ENCODE peak calls at places on chromosomes 2 and 18, in six cellular contexts. One of them, this sample, is unnamed.

GRCh38 chr18:71105078-71105819 is 816.4 kb downstream of the SOCS6 start:
- DNase-seq in HEK293T: no peak
- DNase-seq in CD4-positive, alpha-beta T cell: no peak
- DNase-seq in HT-29: no peak
- DNase-seq in mesothelial cell of epicardium: no peak
- DNase-seq in activated CD8-positive, alpha-beta memory T cell treated with anti-CD3 and anti-CD28 coated beads, Interleukin-2, amount 50 U/mL, for 48 hours: no peak
- DNase-seq in this sample: peak; percentile 2

GRCh38 chr2:65382776-65383357 is 49.5 kb downstream of the SPRED2 start:
- DNase-seq in mesothelial cell of epicardium: peak; percentile 64
- DNase-seq in activated CD8-positive, alpha-beta memory T cell treated with anti-CD3 and anti-CD28 coated beads, Interleukin-2, amount 50 U/mL, for 48 hours: peak; percentile 94
- DNase-seq in HEK293T: peak; percentile 36
- DNase-seq in HT-29: peak; percentile 98
- DNase-seq in CD4-positive, alpha-beta T cell: peak; percentile 38
- DNase-seq in this sample: peak; percentile 91

GRCh38 chr2:240520143-240520973 is 37.4 kb downstream of the ANKMY1 start:
- DNase-seq in activated CD8-positive, alpha-beta memory T cell treated with anti-CD3 and anti-CD28 coated beads, Interleukin-2, amount 50 U/mL, for 48 hours: peak; percentile 52
- DNase-seq in CD4-positive, alpha-beta T cell: no peak
- DNase-seq in HT-29: no peak
- DNase-seq in HEK293T: no peak
- DNase-seq in mesothelial cell of epicardium: no peak
- DNase-seq in this sample: no peak

GRCh38 chr2:219204425-219205164 is 2.0 kb upstream of the ZFAND2B start:
- DNase-seq in HT-29: no peak
- DNase-seq in HEK293T: no peak
- DNase-seq in activated CD8-positive, alpha-beta memory T cell treated with anti-CD3 and anti-CD28 coated beads, Interleukin-2, amount 50 U/mL, for 48 hours: no peak
- DNase-seq in CD4-positive, alpha-beta T cell: no peak
- DNase-seq in mesothelial cell of epicardium: no peak
- DNase-seq in this sample: no peak

GRCh38 chr2:119208791-119209203 is 14.8 kb upstream of the STEAP3 start:
- DNase-seq in HT-29: no peak
- DNase-seq in HEK293T: no peak
- DNase-seq in CD4-positive, alpha-beta T cell: no peak
- DNase-seq in activated CD8-positive, alpha-beta memory T cell treated with anti-CD3 and anti-CD28 coated beads, Interleukin-2, amount 50 U/mL, for 48 hours: no peak
- DNase-seq in mesothelial cell of epicardium: no peak
- DNase-seq in this sample: no peak

GRCh38 chr2:54247115-54247514 is 8.9 kb downstream of the TSPYL6 start:
- DNase-seq in mesothelial cell of epicardium: no peak
- DNase-seq in HT-29: no peak
- DNase-seq in CD4-positive, alpha-beta T cell: no peak
- DNase-seq in HEK293T: no peak
- DNase-seq in activated CD8-positive, alpha-beta memory T cell treated with anti-CD3 and anti-CD28 coated beads, Interleukin-2, amount 50 U/mL, for 48 hours: no peak
- DNase-seq in this sample: no peak

GRCh38 chr2:121071058-121071504 is 213.9 kb downstream of the TFCP2L1 start:
- DNase-seq in HT-29: peak; percentile 75
- DNase-seq in mesothelial cell of epicardium: peak; percentile 72
- DNase-seq in activated CD8-positive, alpha-beta memory T cell treated with anti-CD3 and anti-CD28 coated beads, Interleukin-2, amount 50 U/mL, for 48 hours: peak; percentile 90
- DNase-seq in CD4-positive, alpha-beta T cell: no peak
- DNase-seq in HEK293T: peak; percentile 79
- DNase-seq in this sample: peak; percentile 29

GRCh38 chr2:45812039-45812500 is 160.6 kb downstream of the PRKCE start:
- DNase-seq in activated CD8-positive, alpha-beta memory T cell treated with anti-CD3 and anti-CD28 coated beads, Interleukin-2, amount 50 U/mL, for 48 hours: no peak
- DNase-seq in HT-29: no peak
- DNase-seq in mesothelial cell of epicardium: no peak
- DNase-seq in CD4-positive, alpha-beta T cell: no peak
- DNase-seq in HEK293T: no peak
- DNase-seq in this sample: peak; percentile 67

GRCh38 chr2:166516712-166517303 is 22.8 kb upstream of the SCN7A start:
- DNase-seq in CD4-positive, alpha-beta T cell: no peak
- DNase-seq in activated CD8-positive, alpha-beta memory T cell treated with anti-CD3 and anti-CD28 coated beads, Interleukin-2, amount 50 U/mL, for 48 hours: no peak
- DNase-seq in HT-29: peak; percentile 50
- DNase-seq in HEK293T: peak; percentile 26
- DNase-seq in mesothelial cell of epicardium: no peak
- DNase-seq in this sample: peak; percentile 48

GRCh38 chr2:62142054-62142453 is 53.9 kb upstream of the B3GNT2 start:
- DNase-seq in mesothelial cell of epicardium: no peak
- DNase-seq in activated CD8-positive, alpha-beta memory T cell treated with anti-CD3 and anti-CD28 coated beads, Interleukin-2, amount 50 U/mL, for 48 hours: no peak
- DNase-seq in HEK293T: no peak
- DNase-seq in HT-29: no peak
- DNase-seq in CD4-positive, alpha-beta T cell: no peak
- DNase-seq in this sample: no peak

GRCh38 chr2:167293172-167293781 is 405.0 kb downstream of the XIRP2 start:
- DNase-seq in HEK293T: peak; percentile 35
- DNase-seq in activated CD8-positive, alpha-beta memory T cell treated with anti-CD3 and anti-CD28 coated beads, Interleukin-2, amount 50 U/mL, for 48 hours: peak; percentile 52
- DNase-seq in CD4-positive, alpha-beta T cell: no peak
- DNase-seq in mesothelial cell of epicardium: peak; percentile 22
- DNase-seq in HT-29: no peak
- DNase-seq in this sample: peak; percentile 31

GRCh38 chr2:2707111-2708035 is 376.3 kb upstream of the MYT1L start:
- DNase-seq in CD4-positive, alpha-beta T cell: no peak
- DNase-seq in HEK293T: no peak
- DNase-seq in activated CD8-positive, alpha-beta memory T cell treated with anti-CD3 and anti-CD28 coated beads, Interleukin-2, amount 50 U/mL, for 48 hours: no peak
- DNase-seq in HT-29: no peak
- DNase-seq in mesothelial cell of epicardium: no peak
- DNase-seq in this sample: no peak

GRCh38 chr18:46169464-46169941 is 65.3 kb downstream of the HAUS1 start:
- DNase-seq in HEK293T: no peak
- DNase-seq in HT-29: no peak
- DNase-seq in activated CD8-positive, alpha-beta memory T cell treated with anti-CD3 and anti-CD28 coated beads, Interleukin-2, amount 50 U/mL, for 48 hours: no peak
- DNase-seq in mesothelial cell of epicardium: no peak
- DNase-seq in CD4-positive, alpha-beta T cell: no peak
- DNase-seq in this sample: peak; percentile 68

GRCh38 chr2:238408615-238409340 is 17.9 kb upstream of the ASB1 start:
- DNase-seq in HT-29: no peak
- DNase-seq in mesothelial cell of epicardium: no peak
- DNase-seq in CD4-positive, alpha-beta T cell: no peak
- DNase-seq in activated CD8-positive, alpha-beta memory T cell treated with anti-CD3 and anti-CD28 coated beads, Interleukin-2, amount 50 U/mL, for 48 hours: no peak
- DNase-seq in HEK293T: no peak
- DNase-seq in this sample: no peak

GRCh38 chr18:48375150-48375790 is 33.9 kb downstream of the ZBTB7C start:
- DNase-seq in mesothelial cell of epicardium: no peak
- DNase-seq in HEK293T: no peak
- DNase-seq in activated CD8-positive, alpha-beta memory T cell treated with anti-CD3 and anti-CD28 coated beads, Interleukin-2, amount 50 U/mL, for 48 hours: no peak
- DNase-seq in CD4-positive, alpha-beta T cell: no peak
- DNase-seq in HT-29: no peak
- DNase-seq in this sample: no peak